ENCODE peak calls at places on chromosomes 6 and 20, in five cellular contexts. Q is A549, Z is amniotic stem cell, D is AG08395, X is EL. W is an unnamed sample.

GRCh38 chr20:21570285-21570992 is 56.6 kb upstream of the NKX2-2 start:
- DNase-seq in Q (no peak), Z (no peak), D (no peak), X (no peak), W (no peak)

GRCh38 chr6:41371992-41372525 is 36.7 kb downstream of the NCR2 start:
- DNase-seq in Q (no peak), Z (no peak), D (no peak), X (peak; percentile 27), W (peak; percentile 42)

GRCh38 chr6:5598123-5598522 is 336.8 kb downstream of the FARS2 start:
- DNase-seq in Q (no peak), Z (no peak), D (no peak), X (no peak), W (no peak)

GRCh38 chr6:112990971-112991370 is 643.8 kb downstream of the RFPL4B start:
- DNase-seq in Q (no peak), Z (no peak), D (peak; percentile 5), X (peak; percentile 53), W (no peak)

GRCh38 chr20:47050996-47051395 is 156.4 kb downstream of the EYA2 start:
- DNase-seq in Q (no peak), Z (no peak), D (no peak), X (no peak), W (no peak)

GRCh38 chr6:137827977-137828815 is 38.9 kb upstream of the TNFAIP3 start:
- DNase-seq in Q (no peak), Z (no peak), D (no peak), X (no peak), W (no peak)

GRCh38 chr20:31746068-31746878 is 7.2 kb downstream of the TPX2 start:
- DNase-seq in Q (no peak), Z (no peak), D (no peak), X (no peak), W (no peak)

GRCh38 chr20:51043811-51044210 is 20.9 kb upstream of the KCNG1 start:
- DNase-seq in Q (no peak), Z (peak; percentile 10), D (no peak), X (peak; percentile 69), W (no peak)

GRCh38 chr6:139291813-139292619 is at the start of gene TXLNB:
- DNase-seq in Q (no peak), Z (no peak), D (peak; percentile 36), X (peak; percentile 55), W (peak; percentile 31)

GRCh38 chr20:41306061-41306727 is 11.3 kb downstream of the ZHX3 start:
- DNase-seq in Q (no peak), Z (no peak), D (no peak), X (no peak), W (no peak)

GRCh38 chr6:152096863-152097496 is 289.5 kb downstream of the ESR1 start:
- DNase-seq in Q (peak; percentile 4), Z (peak; percentile 68), D (peak; percentile 56), X (peak; percentile 80), W (peak; percentile 82)

GRCh38 chr6:170095273-170095976 is 195.5 kb downstream of the DLL1 start:
- DNase-seq in Q (no peak), Z (no peak), D (no peak), X (no peak), W (no peak)

GRCh38 chr6:79671605-79672266 is 40.6 kb downstream of the SH3BGRL2 start:
- DNase-seq in Q (peak; percentile 7), Z (no peak), D (no peak), X (no peak), W (no peak)

GRCh38 chr6:42045538-42046460 is 4.5 kb upstream of the TAF8 start:
- DNase-seq in Q (peak; percentile 43), Z (no peak), D (peak; percentile 24), X (peak; percentile 70), W (peak; percentile 56)

GRCh38 chr6:13485923-13486557 is 1.4 kb downstream of the GFOD1 start:
- DNase-seq in Q (peak; percentile 45), Z (no peak), D (no peak), X (peak; percentile 53), W (peak; percentile 53)

GRCh38 chr6:83221886-83222479 is 28.8 kb downstream of the RWDD2A start:
- DNase-seq in Q (peak; percentile 21), Z (no peak), D (peak; percentile 38), X (peak; percentile 48), W (peak; percentile 62)

GRCh38 chr6:1917628-1918371 is 308.1 kb downstream of the FOXC1 start:
- DNase-seq in Q (peak; percentile 38), Z (peak; percentile 54), D (peak; percentile 49), X (peak; percentile 96), W (peak; percentile 56)

GRCh38 chr6:43729537-43729936 is 40.5 kb upstream of the VEGFA start:
- DNase-seq in Q (no peak), Z (no peak), D (no peak), X (no peak), W (no peak)

GRCh38 chr6:53441761-53442160 is 93.0 kb upstream of the ELOVL5 start:
- DNase-seq in Q (no peak), Z (peak; percentile 39), D (peak; percentile 28), X (peak; percentile 58), W (no peak)

GRCh38 chr20:24619212-24619611 is 149.8 kb downstream of the SYNDIG1 start:
- DNase-seq in Q (no peak), Z (no peak), D (no peak), X (no peak), W (no peak)

GRCh38 chr6:155647354-155647753 is 191.7 kb upstream of the NOX3 start:
- DNase-seq in Q (no peak), Z (no peak), D (no peak), X (no peak), W (peak; percentile 10)

GRCh38 chr20:37518606-37519507 is 2.2 kb upstream of the NNAT start:
- DNase-seq in Q (no peak), Z (no peak), D (no peak), X (no peak), W (no peak)